ENCODE peak calls at places on chromosomes 7 and 10, in seven cellular contexts. U is neuronal stem cell, L is mesendoderm, V is IMR-90, Q is trophoblast cell, B is mesenchymal stem cell, H is H1. O is an unnamed sample.

GRCh38 chr7:70595741-70596574 is 536.0 kb upstream of the GALNT17 start:
- DNase-seq in U (no peak), L (peak), V (no peak), Q (no peak), B (no peak), H (peak), O (peak)

GRCh38 chr10:116538461-116538860 is 7.3 kb upstream of the PNLIP start:
- DNase-seq in U (no peak), L (no peak), V (peak), Q (peak), B (no peak), H (no peak), O (no peak)

GRCh38 chr7:125877251-125877650 is 947.6 kb upstream of the POT1 start:
- DNase-seq in U (no peak), L (peak), V (no peak), Q (no peak), B (no peak), H (no peak), O (no peak)

GRCh38 chr10:27258838-27259532 is 18.4 kb upstream of the ACBD5 start:
- DNase-seq in U (no peak), L (peak), V (no peak), Q (no peak), B (no peak), H (peak), O (peak)

GRCh38 chr10:117137031-117137910 is 799 bp downstream of the VAX1 start:
- DNase-seq in U (no peak), L (peak), V (no peak), Q (no peak), B (no peak), H (peak), O (peak)

GRCh38 chr7:132045002-132045401 is 488.6 kb upstream of the PODXL start:
- DNase-seq in U (no peak), L (no peak), V (no peak), Q (no peak), B (no peak), H (peak), O (no peak)

GRCh38 chr7:2037301-2037804 is 195.4 kb downstream of the MAD1L1 start:
- DNase-seq in U (no peak), L (no peak), V (peak), Q (no peak), B (no peak), H (no peak), O (no peak)

GRCh38 chr10:125102821-125103220 is 57.5 kb downstream of the CTBP2 start:
- DNase-seq in U (no peak), L (no peak), V (no peak), Q (no peak), B (no peak), H (no peak), O (no peak)

GRCh38 chr7:22430457-22430856 is 69.5 kb downstream of the STEAP1B start:
- DNase-seq in U (no peak), L (peak), V (peak), Q (peak), B (no peak), H (no peak), O (no peak)

GRCh38 chr7:52586704-52587103 is 448.7 kb upstream of the POM121L12 start:
- DNase-seq in U (no peak), L (peak), V (no peak), Q (no peak), B (no peak), H (no peak), O (no peak)

GRCh38 chr10:55091691-55092328 is 290.8 kb upstream of the PCDH15 start:
- DNase-seq in U (no peak), L (peak), V (peak), Q (no peak), B (peak), H (no peak), O (no peak)

GRCh38 chr7:128322040-128322643 is 21.6 kb downstream of the RBM28 start:
- DNase-seq in U (no peak), L (peak), V (peak), Q (peak), B (peak), H (no peak), O (no peak)

GRCh38 chr7:51316262-51316665 is 345 bp downstream of the COBL start:
- DNase-seq in U (no peak), L (peak), V (no peak), Q (peak), B (no peak), H (peak), O (peak)

GRCh38 chr10:130481076-130481930 is 345.1 kb downstream of the GLRX3 start:
- DNase-seq in U (no peak), L (no peak), V (no peak), Q (no peak), B (no peak), H (no peak), O (no peak)

GRCh38 chr10:59222788-59223187 is 46.3 kb downstream of the PHYHIPL start:
- DNase-seq in U (no peak), L (peak), V (peak), Q (no peak), B (no peak), H (no peak), O (no peak)
- H2BK5ac ChIP-seq in U (no peak), L (no peak), V (no peak), Q (no peak), B (no peak), H (no peak), O (no peak)

GRCh38 chr7:49894543-49894942 is 121.1 kb downstream of the VWC2 start:
- DNase-seq in U (no peak), L (no peak), V (no peak), Q (no peak), B (no peak), H (no peak), O (no peak)
- H2BK120ac ChIP-seq in U (no peak), L (no peak), V (no peak), Q (no peak), B (no peak), H (no peak), O (no peak)

GRCh38 chr10:49518982-49519578 is 19.8 kb downstream of the ERCC6 start:
- DNase-seq in U (peak), L (peak), V (peak), Q (peak), B (peak), H (peak), O (peak)
- H2BK5ac ChIP-seq in U (no peak), L (no peak), V (no peak), Q (no peak), B (no peak), H (no peak), O (no peak)

GRCh38 chr10:113412161-113412560 is 140.7 kb upstream of the HABP2 start:
- DNase-seq in U (no peak), L (no peak), V (no peak), Q (no peak), B (no peak), H (no peak), O (no peak)
- H2BK120ac ChIP-seq in U (no peak), L (no peak), V (no peak), Q (no peak), B (no peak), H (no peak), O (no peak)

GRCh38 chr10:128027306-128027705 is 98.9 kb downstream of the MKI67 start:
- DNase-seq in U (no peak), L (no peak), V (no peak), Q (no peak), B (no peak), H (no peak), O (no peak)
- H2BK5ac ChIP-seq in U (no peak), L (no peak), V (no peak), Q (no peak), B (no peak), H (no peak), O (no peak)

GRCh38 chr7:108541493-108541892 is 15.6 kb upstream of the PNPLA8 start:
- DNase-seq in U (no peak), L (no peak), V (no peak), Q (no peak), B (no peak), H (no peak), O (no peak)
- H2BK120ac ChIP-seq in U (no peak), L (no peak), V (no peak), Q (no peak), B (no peak), H (no peak), O (no peak)

GRCh38 chr7:101553771-101554445 is 75.2 kb downstream of the MYL10 start:
- DNase-seq in U (no peak), L (no peak), V (no peak), Q (no peak), B (no peak), H (no peak), O (peak)
- H2BK5ac ChIP-seq in U (no peak), L (no peak), V (no peak), Q (no peak), B (no peak), H (no peak), O (no peak)